ENCODE peak calls at places on chromosomes 1 and 21, in six cellular contexts. V is IMR-90, O is neuronal stem cell, N is mesenchymal stem cell, K is H9, J is H1. X is an unnamed sample.

GRCh38 chr1:163730366-163730765 is 408.6 kb downstream of the NUF2 start:
- DNase-seq in J (no peak), V (no peak), O (no peak), N (no peak), K (no peak), X (no peak)

GRCh38 chr1:97245682-97246081 is 524.1 kb downstream of the PTBP2 start:
- DNase-seq in J (no peak), V (peak), O (no peak), N (peak), K (no peak), X (no peak)

GRCh38 chr1:22739648-22740385 is 29.2 kb downstream of the EPHB2 start:
- DNase-seq in J (no peak), K (no peak), N (peak), O (no peak), V (peak), X (no peak)

GRCh38 chr1:46539968-46540367 is 11.5 kb downstream of the KNCN start:
- DNase-seq in N (peak), O (no peak), K (no peak), V (peak), J (no peak), X (no peak)

GRCh38 chr1:210654176-210654786 is 325.6 kb downstream of the HHAT start:
- DNase-seq in K (no peak), O (no peak), J (no peak), V (no peak), N (peak), X (no peak)

GRCh38 chr1:30068787-30069472 is 654.5 kb downstream of the MATN1 start:
- DNase-seq in V (no peak), O (no peak), N (no peak), J (no peak), K (no peak), X (no peak)

GRCh38 chr1:59574085-59574484 is 240.7 kb upstream of the HOOK1 start:
- DNase-seq in V (peak), J (no peak), N (no peak), O (no peak), K (no peak), X (no peak)

GRCh38 chr1:64956733-64957441 is 9.5 kb downstream of the JAK1 start:
- DNase-seq in O (no peak), K (no peak), J (no peak), N (no peak), V (no peak), X (peak)

GRCh38 chr1:153962088-153963029 is 978 bp downstream of the SLC39A1 start:
- DNase-seq in J (no peak), V (peak), N (peak), O (no peak), K (no peak), X (peak)

GRCh38 chr1:44318097-44319088 is 36.7 kb downstream of the ERI3 start:
- DNase-seq in V (peak), J (peak), N (peak), O (no peak), K (peak), X (peak)

GRCh38 chr21:24856326-24856725 is 751.0 kb downstream of the MRPL39 start:
- DNase-seq in J (no peak), K (no peak), N (no peak), O (no peak), V (no peak), X (no peak)

GRCh38 chr1:44089371-44090070 is 29.1 kb upstream of the KLF17 start:
- DNase-seq in J (no peak), K (no peak), V (no peak), N (no peak), O (no peak), X (peak)

DNA sequence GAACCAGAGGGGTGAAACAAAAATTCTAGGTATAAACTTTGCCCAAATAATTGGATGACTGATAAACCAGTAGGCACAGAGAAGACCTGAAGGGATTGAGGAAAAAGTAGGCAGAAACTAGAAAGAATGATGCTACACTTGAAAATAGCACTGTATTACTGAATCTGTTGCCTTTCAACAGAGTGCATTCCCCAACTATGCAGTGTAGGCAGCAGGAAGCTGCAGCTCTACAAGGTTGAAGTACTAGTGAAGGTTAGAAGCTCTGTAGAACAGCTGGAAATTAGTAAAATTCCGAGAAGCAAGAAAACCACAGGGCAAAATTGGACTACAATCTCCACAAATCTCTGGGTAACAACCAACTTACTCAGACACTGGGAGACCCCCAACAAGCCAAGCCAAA is 27.4 kb downstream of the ZNF644 start:
- DNase-seq in K (no peak), V (no peak), N (peak), O (no peak), J (no peak), X (no peak)
- H3K4ac ChIP-seq in K (no peak), V (no peak), N (no peak), O (no peak), J (no peak), X (no peak)

DNA sequence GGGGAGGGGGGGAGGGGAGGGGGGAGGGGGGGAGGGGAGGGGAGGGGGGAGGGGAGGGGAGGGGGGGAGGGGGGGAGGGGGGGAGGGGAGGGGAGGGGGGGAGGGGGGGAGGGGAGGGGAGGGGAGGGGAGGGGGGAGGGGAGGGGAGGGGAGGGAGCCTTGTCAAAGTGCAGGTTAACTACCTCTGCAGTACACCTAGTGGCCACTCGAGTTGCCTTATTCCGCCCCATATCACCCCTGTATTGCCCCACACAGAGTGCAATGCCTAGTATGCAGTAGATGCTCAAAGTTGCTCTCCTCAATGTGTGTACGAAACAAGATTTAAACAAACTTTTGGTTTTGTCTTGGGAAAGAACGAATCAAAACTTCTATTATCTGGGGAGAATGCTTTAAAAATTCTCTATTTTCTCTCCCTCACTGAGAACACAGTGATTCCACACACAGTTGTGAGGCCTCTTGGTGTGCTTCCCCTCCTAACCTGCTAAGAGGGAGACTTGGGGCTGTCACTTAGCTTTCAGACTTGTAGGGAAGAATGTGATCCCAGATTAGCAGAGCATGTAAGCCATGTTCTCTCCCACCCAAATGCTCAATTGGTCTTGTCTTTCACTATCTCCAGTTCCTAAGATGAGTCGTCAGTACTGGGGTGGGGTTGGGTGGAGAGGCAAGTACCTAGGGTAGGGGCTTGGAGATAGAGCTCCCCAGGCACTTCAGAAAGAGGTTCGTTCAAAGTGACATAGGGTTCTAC is 79.7 kb upstream of the MAP10 start:
- DNase-seq in O (no peak), V (no peak), N (no peak), K (peak), J (no peak), X (peak)
- H2AK5ac ChIP-seq in O (no peak), V (no peak), N (no peak), K (no peak), J (peak), X (no peak)

DNA sequence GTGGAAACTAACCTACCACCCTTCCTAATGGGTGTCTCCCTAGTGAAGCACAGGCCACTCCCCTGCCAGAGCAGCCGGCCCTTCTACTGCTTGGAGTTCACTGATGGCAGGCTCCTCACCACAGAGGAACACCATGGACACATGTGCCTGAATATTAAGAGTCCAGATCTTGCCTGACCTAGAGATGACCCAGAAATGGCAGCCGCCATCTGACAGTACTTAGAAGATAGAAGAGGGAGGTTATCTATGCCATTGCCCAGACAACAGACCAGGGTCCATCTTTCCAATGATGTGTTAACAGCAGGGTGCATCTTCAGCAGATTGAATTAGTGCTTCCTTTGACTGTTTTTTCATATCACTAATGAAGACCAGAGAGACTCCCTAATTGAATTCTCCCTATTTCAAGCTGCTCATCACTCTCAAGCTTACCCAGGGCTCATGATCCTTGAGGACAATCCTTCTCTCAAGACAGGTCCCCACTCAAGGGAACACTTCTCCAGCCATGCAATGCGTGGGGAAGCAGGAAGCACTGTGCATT is 59.8 kb downstream of the PLEKHA6 start:
- DNase-seq in V (no peak), J (no peak), K (no peak), N (no peak), O (no peak), X (no peak)
- H3K4ac ChIP-seq in V (no peak), J (no peak), K (no peak), N (peak), O (no peak), X (no peak)

GRCh38 chr1:55712148-55712547 is 497.0 kb upstream of the USP24 start:
- DNase-seq in V (peak), J (no peak), O (no peak), N (peak), K (no peak), X (no peak)
- H2AK5ac ChIP-seq in V (peak), J (no peak), O (no peak), N (no peak), K (no peak), X (no peak)

X was measured in mesendoderm.